ENCODE peak calls at places on chromosomes 4 and X, in five cellular contexts. B, N, T, A and X are unnamed samples. For H3K4me1, the result is how much of the 10 kb centered on the place peaks cover.

GRCh38 chrX:3748052-3748559 is 34.7 kb upstream of the PRKX start:
- DNase-seq in B (no peak), N (no peak), T (no peak), A (no peak), X (no peak)

GRCh38 chr4:54277691-54278090 is 48.6 kb downstream of the PDGFRA start:
- DNase-seq in B (no peak), N (no peak), T (peak), A (no peak), X (no peak)

GRCh38 chrX:154036513-154036912 is 16.8 kb upstream of the IRAK1 start:
- DNase-seq in B (no peak), N (no peak), T (no peak), A (no peak), X (no peak)

GRCh38 chr4:89226665-89227572 is 80.7 kb downstream of the GPRIN3 start:
- DNase-seq in B (peak), N (peak), T (peak), A (peak), X (peak)

GRCh38 chr4:80235451-80235850 is 31.0 kb upstream of the FGF5 start:
- DNase-seq in B (no peak), N (no peak), T (no peak), A (no peak), X (no peak)

GRCh38 chr4:6546681-6547447 is 28.1 kb upstream of the MAN2B2 start:
- DNase-seq in B (no peak), N (peak), T (peak), A (no peak), X (no peak)

GRCh38 chr4:8314691-8315255 is 45.2 kb downstream of the HTRA3 start:
- DNase-seq in B (peak), N (no peak), T (no peak), A (peak), X (peak)

GRCh38 chrX:18931972-18932371 is 51.9 kb downstream of the PHKA2 start:
- DNase-seq in B (no peak), N (no peak), T (no peak), A (no peak), X (no peak)

GRCh38 chrX:15158736-15159406 is 111.0 kb downstream of the ASB9 start:
- DNase-seq in B (no peak), N (no peak), T (no peak), A (no peak), X (no peak)

GRCh38 chrX:54843050-54843449 is 35.5 kb downstream of the MAGED2 start:
- DNase-seq in B (no peak), N (no peak), T (no peak), A (no peak), X (no peak)

GRCh38 chr4:78747328-78747946 is 28.7 kb upstream of the BMP2K start:
- DNase-seq in B (no peak), N (no peak), T (no peak), A (no peak), X (no peak)

GRCh38 chrX:54248309-54248708 is 65.3 kb upstream of the FAM120C start:
- DNase-seq in B (no peak), N (no peak), T (no peak), A (no peak), X (no peak)

GRCh38 chr4:118872181-118872580 is 16.5 kb upstream of the SYNPO2 start:
- DNase-seq in B (no peak), N (no peak), T (no peak), A (no peak), X (no peak)

GRCh38 chr4:8009710-8010534 is 70.3 kb upstream of the AFAP1 start:
- DNase-seq in B (no peak), N (no peak), T (no peak), A (no peak), X (no peak)

GRCh38 chr4:46999584-46999983 is 6.2 kb upstream of the GABRA4 start:
- DNase-seq in B (no peak), N (no peak), T (no peak), A (no peak), X (no peak)

GRCh38 chrX:123339201-123339905 is 155.3 kb downstream of the GRIA3 start:
- DNase-seq in B (no peak), N (no peak), T (no peak), A (no peak), X (no peak)

GRCh38 chr4:58144721-58145120 is 1034.5 kb upstream of the IGFBP7 start:
- DNase-seq in B (no peak), N (no peak), T (no peak), A (no peak), X (no peak)

GRCh38 chrX:134990475-134991473 is at the start of gene SMIM10:
- DNase-seq in B (peak), N (peak), T (peak), A (peak), X (peak)

GRCh38 chrX:106437407-106437806 is 174.4 kb upstream of the RADX start:
- DNase-seq in B (no peak), N (no peak), T (no peak), A (no peak), X (no peak)

GRCh38 chrX:129840334-129840733 is 3.4 kb downstream of the ZDHHC9 start:
- DNase-seq in B (no peak), N (no peak), T (no peak), A (no peak), X (no peak)

GRCh38 chr4:186557486-186557885 is 2.1 kb upstream of the MTNR1A start:
- DNase-seq in B (no peak), N (no peak), T (no peak), A (no peak), X (no peak)

GRCh38 chr4:107197121-107197520 is 161.0 kb upstream of the DKK2 start:
- DNase-seq in B (no peak), N (no peak), T (no peak), A (no peak), X (no peak)

GRCh38 chr4:140344621-140345020 is 28.8 kb upstream of the SCOC start:
- DNase-seq in B (no peak), N (no peak), T (peak), A (no peak), X (no peak)

GRCh38 chr4:140926672-140927071 is 170.5 kb upstream of the TBC1D9 start:
- DNase-seq in B (no peak), N (no peak), T (no peak), A (no peak), X (no peak)

GRCh38 chrX:82029571-82030218 is 827.8 kb downstream of the SH3BGRL start:
- DNase-seq in B (no peak), N (no peak), T (no peak), A (no peak), X (no peak)

GRCh38 chrX:115892787-115893671 is 277.5 kb upstream of the AGTR2 start:
- DNase-seq in B (peak), N (peak), T (peak), A (peak), X (peak)

GRCh38 chr4:122588453-122589238 is 32.2 kb downstream of the IL21 start:
- DNase-seq in B (no peak), N (no peak), T (no peak), A (no peak), X (no peak)

GRCh38 chrX:12771445-12772069 is 19.7 kb upstream of the PRPS2 start:
- DNase-seq in B (no peak), N (peak), T (peak), A (peak), X (no peak)

GRCh38 chr4:1596393-1596792 is 87.7 kb downstream of the FAM53A start:
- DNase-seq in B (peak), N (no peak), T (no peak), A (peak), X (no peak)
- H3K4me1 ChIP-seq in B (under half), N (under half), T (under half), A (under half), X (under half)

GRCh38 chr4:1036976-1037810 is 25.8 kb downstream of the FGFRL1 start:
- DNase-seq in B (no peak), N (no peak), T (no peak), A (no peak), X (no peak)
- H3K4me1 ChIP-seq in B (under half), N (under half), T (under half), A (under half), X (under half)

DNA sequence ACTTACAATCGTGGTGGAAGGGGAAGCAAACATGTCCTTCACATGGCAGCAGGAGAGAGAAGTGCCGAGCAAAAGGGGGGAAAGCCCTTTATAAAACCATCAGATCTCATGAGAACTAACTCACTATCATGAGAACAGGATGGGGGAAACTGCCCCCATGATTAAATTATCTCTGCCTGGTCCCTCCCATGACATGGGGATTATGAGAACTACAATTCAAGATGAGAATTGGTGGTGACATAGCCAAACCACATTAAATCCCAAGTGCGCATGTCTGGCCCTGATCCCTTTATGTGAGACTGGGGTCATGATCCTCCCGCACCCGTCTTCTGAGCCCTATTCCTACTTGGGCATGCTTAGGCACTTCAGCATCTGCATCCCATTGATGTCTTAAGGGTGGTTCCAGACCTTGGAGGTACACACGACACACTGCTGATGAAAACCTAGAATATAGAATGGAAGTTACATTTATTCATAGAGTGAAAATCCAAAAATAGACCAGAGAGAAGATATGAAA is 116.0 kb downstream of the PTTG2 start:
- DNase-seq in B (no peak), N (no peak), T (no peak), A (no peak), X (no peak)
- H3K4me1 ChIP-seq in B (under half), N (under half), T (under half), A (under half), X (half or more)

DNA sequence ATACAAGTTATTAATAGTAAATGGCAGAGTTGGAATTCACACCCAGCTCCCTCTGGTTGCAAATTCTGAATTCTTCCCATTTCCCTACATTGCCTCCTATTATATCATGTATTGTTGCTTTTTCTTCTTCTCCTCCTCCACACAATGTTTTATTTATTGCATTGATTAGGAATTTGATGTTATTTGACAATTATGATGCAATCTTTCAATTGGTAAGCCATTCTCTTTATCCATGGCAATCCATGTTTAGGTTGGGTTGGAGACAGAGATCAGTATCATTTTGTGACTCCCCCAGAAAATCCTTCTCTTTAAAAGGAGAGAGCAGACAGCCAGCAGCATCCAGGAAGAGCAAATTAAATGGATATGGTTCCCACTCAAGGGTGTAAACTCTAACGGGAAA is 30.5 kb downstream of the TTC29 start:
- DNase-seq in B (no peak), N (no peak), T (no peak), A (no peak), X (no peak)
- H3K4me1 ChIP-seq in B (under half), N (under half), T (under half), A (under half), X (under half)

GRCh38 chr4:74545488-74545887 is 100.6 kb downstream of the AREG start:
- DNase-seq in B (no peak), N (no peak), T (peak), A (peak), X (peak)

GRCh38 chr4:74543983-74544382 is 99.0 kb downstream of the AREG start:
- DNase-seq in B (no peak), N (no peak), T (no peak), A (no peak), X (no peak)

GRCh38 chr4:74541611-74542177 is 96.8 kb downstream of the AREG start:
- DNase-seq in B (no peak), N (no peak), T (no peak), A (no peak), X (no peak)

GRCh38 chr4:74544655-74545361 is 99.9 kb downstream of the AREG start:
- DNase-seq in B (no peak), N (no peak), T (no peak), A (no peak), X (no peak)

GRCh38 chr4:74543247-74543670 is 98.3 kb downstream of the AREG start:
- DNase-seq in B (no peak), N (no peak), T (no peak), A (no peak), X (no peak)
- H3K4me1 ChIP-seq in B (under half), N (under half), T (under half), A (under half), X (under half)

DNA sequence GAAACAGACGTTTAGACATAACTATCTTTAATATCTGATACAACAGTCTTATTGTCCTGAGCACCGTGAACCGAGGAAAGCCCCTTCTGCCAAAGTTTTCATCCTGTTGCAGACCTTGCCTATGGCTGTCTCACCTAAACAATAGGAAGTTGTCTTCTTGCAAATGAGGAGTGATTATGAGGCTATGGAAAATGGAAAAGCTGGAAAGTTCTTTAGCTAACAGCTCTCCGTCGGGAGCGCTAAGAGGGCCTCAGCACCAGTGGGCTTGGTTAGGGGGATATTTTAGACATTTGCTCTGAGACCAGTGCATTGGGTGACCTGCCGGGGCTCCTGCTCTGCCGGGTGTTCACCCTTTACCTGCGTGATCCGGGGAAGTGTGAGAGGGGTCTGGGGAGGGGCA is 28.4 kb downstream of the TMEM131L start:
- DNase-seq in B (no peak), N (no peak), T (no peak), A (no peak), X (no peak)
- H3K4me1 ChIP-seq in B (under half), N (half or more), T (under half), A (under half), X (under half)

GRCh38 chr4:82352825-82353370 is 20.9 kb downstream of the HNRNPD start:
- DNase-seq in B (no peak), N (no peak), T (no peak), A (no peak), X (no peak)
- H3K4me1 ChIP-seq in B (under half), N (under half), T (under half), A (under half), X (under half)

GRCh38 chr4:177023951-177024350 is 231.2 kb upstream of the VEGFC start:
- DNase-seq in B (no peak), N (no peak), T (no peak), A (no peak), X (no peak)
- H3K4me1 ChIP-seq in B (under half), N (under half), T (under half), A (under half), X (under half)

DNA sequence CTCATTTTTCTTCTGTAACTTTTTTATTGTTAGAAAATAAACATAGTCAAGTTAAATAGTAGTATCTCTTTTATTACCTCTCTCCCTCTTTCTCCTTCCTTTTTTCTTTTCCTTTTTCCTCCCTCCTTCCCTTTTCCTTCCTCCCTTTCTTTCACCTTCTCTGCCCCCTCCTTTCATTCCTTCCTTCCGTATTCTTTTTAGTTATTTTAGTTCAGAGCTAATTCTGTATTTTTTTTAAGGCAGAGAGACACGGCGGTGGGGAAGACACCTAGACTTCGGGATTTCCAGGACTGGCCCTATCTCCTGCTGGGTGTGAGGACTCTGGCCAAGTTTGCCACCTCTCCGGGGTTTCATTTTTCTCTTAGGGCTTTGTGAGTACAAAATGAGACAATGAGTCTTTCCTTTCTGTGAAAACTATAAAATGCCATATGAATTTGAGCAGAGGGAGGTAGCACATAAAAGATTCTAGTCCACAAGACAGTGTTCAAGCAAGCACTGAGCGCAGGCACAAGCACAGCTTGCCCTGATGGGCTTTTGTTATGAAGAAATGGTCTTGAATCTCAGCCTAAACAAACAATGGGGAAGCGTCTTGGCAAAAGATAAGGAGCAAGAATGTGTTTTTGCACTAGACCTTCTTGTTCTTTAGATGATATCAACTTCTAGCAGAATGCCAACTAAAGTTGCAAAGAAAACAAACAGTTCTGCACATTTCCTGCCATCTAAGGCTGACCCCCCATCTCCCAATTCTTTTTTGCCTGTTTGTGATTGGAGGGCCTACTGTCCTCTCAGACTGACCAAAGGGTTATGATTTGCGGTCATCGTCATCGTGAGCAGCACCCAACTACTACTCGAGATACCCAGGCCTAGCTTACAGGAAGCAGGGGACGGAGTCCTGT is 72.9 kb upstream of the ZNF518B start:
- DNase-seq in B (no peak), N (no peak), T (no peak), A (no peak), X (no peak)
- H3K4me1 ChIP-seq in B (under half), N (under half), T (under half), A (under half), X (under half)

DNA sequence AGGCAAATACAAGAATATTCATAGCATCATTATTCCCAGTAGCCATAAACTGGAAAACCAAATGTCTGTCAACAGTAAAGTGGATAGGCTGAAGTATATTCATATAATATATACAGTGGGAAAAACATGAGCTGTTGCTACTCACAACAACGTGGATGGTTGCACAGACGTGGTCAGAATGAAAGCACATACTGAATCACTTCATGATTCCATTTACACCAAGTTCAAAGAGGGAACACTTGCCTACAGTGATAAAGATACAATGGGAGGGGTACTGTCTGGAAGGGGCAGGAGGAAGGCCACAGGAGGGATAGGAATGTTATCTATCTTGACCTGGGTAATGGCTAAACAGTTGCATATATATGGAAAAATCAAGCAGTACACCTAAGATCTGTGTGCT is 25.3 kb downstream of the APBB2 start:
- DNase-seq in B (no peak), N (no peak), T (no peak), A (no peak), X (no peak)
- H3K4me1 ChIP-seq in B (under half), N (under half), T (under half), A (under half), X (under half)